ENCODE peak calls at places on chromosomes 6 and 20, in four cellular contexts. One of them, this sample, is unnamed.

GRCh38 chr20:46357030-46357514 is 48.8 kb upstream of the CDH22 start:
- DNase-seq in fibroblast of mammary gland: no peak
- DNase-seq in tibial nerve: no peak
- DNase-seq in brain microvascular endothelial cell: no peak
- DNase-seq in this sample: no peak

GRCh38 chr6:64696053-64696452 is 1011.0 kb downstream of the EYS start:
- DNase-seq in fibroblast of mammary gland: no peak
- DNase-seq in tibial nerve: no peak
- DNase-seq in brain microvascular endothelial cell: no peak
- DNase-seq in this sample: no peak

GRCh38 chr6:134060491-134061106 is 8.2 kb upstream of the SLC2A12 start:
- DNase-seq in fibroblast of mammary gland: peak; percentile 47
- DNase-seq in tibial nerve: no peak
- DNase-seq in brain microvascular endothelial cell: peak; percentile 66
- DNase-seq in this sample: peak; percentile 54

GRCh38 chr6:150043096-150043495 is 17.8 kb upstream of the RAET1L start:
- DNase-seq in fibroblast of mammary gland: no peak
- DNase-seq in tibial nerve: no peak
- DNase-seq in brain microvascular endothelial cell: no peak
- DNase-seq in this sample: no peak

GRCh38 chr6:104630955-104631354 is 228.8 kb downstream of the HACE1 start:
- DNase-seq in fibroblast of mammary gland: no peak
- DNase-seq in tibial nerve: no peak
- DNase-seq in brain microvascular endothelial cell: no peak
- DNase-seq in this sample: no peak

GRCh38 chr20:6164421-6165341 is 41.9 kb upstream of the FERMT1 start:
- DNase-seq in fibroblast of mammary gland: peak; percentile 25
- DNase-seq in tibial nerve: no peak
- DNase-seq in brain microvascular endothelial cell: no peak
- DNase-seq in this sample: peak; percentile 33

GRCh38 chr20:4957939-4958362 is 43.4 kb downstream of the SLC23A2 start:
- DNase-seq in fibroblast of mammary gland: peak; percentile 31
- DNase-seq in tibial nerve: no peak
- DNase-seq in brain microvascular endothelial cell: peak; percentile 36
- DNase-seq in this sample: peak; percentile 54

GRCh38 chr6:36917541-36918193 is 31.9 kb downstream of the C6orf89 start:
- DNase-seq in fibroblast of mammary gland: peak; percentile 24
- DNase-seq in tibial nerve: no peak
- DNase-seq in brain microvascular endothelial cell: no peak
- DNase-seq in this sample: peak; percentile 48

GRCh38 chr6:46935687-46936086 is 13.9 kb upstream of the ADGRF5 start:
- DNase-seq in fibroblast of mammary gland: no peak
- DNase-seq in tibial nerve: no peak
- DNase-seq in brain microvascular endothelial cell: no peak
- DNase-seq in this sample: peak; percentile 36

GRCh38 chr6:112780498-112781096 is 433.5 kb downstream of the RFPL4B start:
- DNase-seq in fibroblast of mammary gland: peak; percentile 85
- DNase-seq in tibial nerve: peak; percentile 49
- DNase-seq in brain microvascular endothelial cell: peak; percentile 83
- DNase-seq in this sample: peak; percentile 95

GRCh38 chr20:59845472-59845871 is 88.0 kb downstream of the SYCP2 start:
- DNase-seq in fibroblast of mammary gland: no peak
- DNase-seq in tibial nerve: no peak
- DNase-seq in brain microvascular endothelial cell: no peak
- DNase-seq in this sample: no peak

GRCh38 chr20:54103067-54103761 is 32.8 kb upstream of the BCAS1 start:
- DNase-seq in fibroblast of mammary gland: peak; percentile 66
- DNase-seq in tibial nerve: peak; percentile 45
- DNase-seq in brain microvascular endothelial cell: peak; percentile 78
- DNase-seq in this sample: peak; percentile 82

GRCh38 chr6:9520417-9521151 is 894.3 kb downstream of the TFAP2A start:
- DNase-seq in fibroblast of mammary gland: peak; percentile 79
- DNase-seq in tibial nerve: no peak
- DNase-seq in brain microvascular endothelial cell: peak; percentile 84
- DNase-seq in this sample: peak; percentile 88

GRCh38 chr6:124879992-124880355 is 82.3 kb upstream of the RNF217 start:
- DNase-seq in fibroblast of mammary gland: no peak
- DNase-seq in tibial nerve: no peak
- DNase-seq in brain microvascular endothelial cell: no peak
- DNase-seq in this sample: no peak

GRCh38 chr20:18276821-18277220 is 11.5 kb upstream of the ZNF133 start:
- DNase-seq in fibroblast of mammary gland: peak; percentile 71
- DNase-seq in tibial nerve: peak; percentile 48
- DNase-seq in brain microvascular endothelial cell: peak; percentile 77
- DNase-seq in this sample: peak; percentile 88

GRCh38 chr6:149026530-149026942 is 279.7 kb downstream of the UST start:
- DNase-seq in fibroblast of mammary gland: peak; percentile 97
- DNase-seq in tibial nerve: no peak
- DNase-seq in brain microvascular endothelial cell: peak; percentile 86
- DNase-seq in this sample: peak; percentile 98

GRCh38 chr6:27295301-27296079 is 16.6 kb downstream of the POM121L2 start:
- DNase-seq in fibroblast of mammary gland: peak; percentile 88
- DNase-seq in tibial nerve: no peak
- DNase-seq in brain microvascular endothelial cell: peak; percentile 91
- DNase-seq in this sample: peak; percentile 83
- TF ChIP-seq CTCF in fibroblast of mammary gland: no peak
- TF ChIP-seq CTCF in tibial nerve: no peak
- TF ChIP-seq CTCF in brain microvascular endothelial cell: no peak
- TF ChIP-seq CTCF in this sample: no peak

DNA sequence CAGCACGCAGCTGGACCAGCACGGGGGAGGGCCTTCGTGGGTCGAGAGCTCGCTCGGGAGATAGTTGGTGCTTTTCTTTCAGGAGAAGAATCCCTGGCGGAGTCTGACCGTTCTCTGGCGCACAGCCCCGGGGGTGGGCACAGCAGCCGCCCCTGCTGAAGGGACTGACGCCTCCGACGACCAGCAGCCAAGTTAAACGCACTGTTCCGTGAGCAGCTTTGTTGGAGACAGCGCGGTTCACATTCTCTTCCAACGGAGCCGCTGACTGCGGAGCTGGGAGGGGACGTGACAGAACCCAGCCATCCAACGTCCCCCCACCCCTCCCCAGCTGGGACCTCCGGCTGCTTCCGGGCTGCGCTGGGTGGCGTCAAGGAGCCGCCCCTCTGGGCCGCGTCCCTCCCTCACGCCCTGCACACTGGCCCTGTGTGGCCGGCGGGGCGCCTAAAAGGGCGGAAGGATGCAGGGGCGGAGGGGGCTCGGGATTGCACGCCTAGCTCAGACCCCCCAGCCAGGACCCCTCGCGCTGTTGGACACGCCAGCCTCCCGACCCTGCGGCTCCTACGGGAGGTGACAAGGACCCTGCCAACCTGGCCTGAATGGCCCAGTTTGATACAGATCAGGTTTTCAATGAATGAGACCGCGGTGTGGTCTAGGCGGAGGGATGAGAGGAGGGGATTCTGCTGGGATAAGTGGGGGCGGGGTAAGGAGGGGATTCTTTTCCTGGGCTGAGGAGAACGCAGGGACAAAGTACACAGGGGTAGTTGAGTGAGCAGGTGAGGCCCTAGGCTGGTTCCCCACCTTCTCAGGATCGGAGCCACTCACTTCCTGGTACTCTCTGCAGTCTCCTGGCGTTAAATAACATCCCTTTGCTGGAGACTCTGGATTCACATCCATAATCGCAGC is 36.4 kb upstream of the KHDC1 start:
- DNase-seq in fibroblast of mammary gland: no peak
- DNase-seq in tibial nerve: no peak
- DNase-seq in brain microvascular endothelial cell: no peak
- DNase-seq in this sample: peak; percentile 13
- H3K4me3 ChIP-seq in fibroblast of mammary gland: peak overlapping the region; percentile 37
- H3K4me3 ChIP-seq in tibial nerve: no peak overlapping the region
- H3K4me3 ChIP-seq in brain microvascular endothelial cell: peak overlapping the region; percentile 58
- H3K4me3 ChIP-seq in this sample: peak overlapping the region; percentile 62

DNA sequence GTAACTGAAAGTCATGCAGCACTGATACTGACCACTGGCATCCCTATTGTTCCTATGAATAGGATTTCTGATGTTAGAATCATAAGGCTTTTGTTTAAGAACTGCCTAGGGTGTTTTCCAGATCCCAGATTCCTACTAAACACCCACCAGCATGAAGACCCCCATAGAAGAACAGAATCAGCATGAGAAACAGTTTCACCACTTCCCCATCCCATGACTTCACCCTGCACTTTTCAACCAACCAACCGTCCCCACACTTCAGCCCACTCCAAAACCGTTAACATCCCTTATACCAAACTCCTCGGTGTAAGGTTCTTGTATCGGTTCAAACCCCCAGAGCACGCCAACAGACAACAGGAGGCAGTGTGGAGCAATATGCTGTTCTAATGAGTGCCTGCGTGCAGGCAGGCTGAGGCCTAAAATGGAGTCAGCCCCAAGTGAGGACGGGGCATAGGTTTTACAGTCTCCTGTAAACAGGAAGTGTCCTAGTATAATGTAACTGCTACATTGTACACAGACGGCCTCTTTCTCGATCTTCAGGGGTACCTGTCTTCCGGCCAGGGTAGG is 11.4 kb upstream of the SSTR4 start:
- DNase-seq in fibroblast of mammary gland: no peak
- DNase-seq in tibial nerve: no peak
- DNase-seq in brain microvascular endothelial cell: no peak
- DNase-seq in this sample: no peak
- TF ChIP-seq CTCF in fibroblast of mammary gland: no peak
- TF ChIP-seq CTCF in tibial nerve: no peak
- TF ChIP-seq CTCF in brain microvascular endothelial cell: peak; percentile 2
- TF ChIP-seq CTCF in this sample: no peak

DNA sequence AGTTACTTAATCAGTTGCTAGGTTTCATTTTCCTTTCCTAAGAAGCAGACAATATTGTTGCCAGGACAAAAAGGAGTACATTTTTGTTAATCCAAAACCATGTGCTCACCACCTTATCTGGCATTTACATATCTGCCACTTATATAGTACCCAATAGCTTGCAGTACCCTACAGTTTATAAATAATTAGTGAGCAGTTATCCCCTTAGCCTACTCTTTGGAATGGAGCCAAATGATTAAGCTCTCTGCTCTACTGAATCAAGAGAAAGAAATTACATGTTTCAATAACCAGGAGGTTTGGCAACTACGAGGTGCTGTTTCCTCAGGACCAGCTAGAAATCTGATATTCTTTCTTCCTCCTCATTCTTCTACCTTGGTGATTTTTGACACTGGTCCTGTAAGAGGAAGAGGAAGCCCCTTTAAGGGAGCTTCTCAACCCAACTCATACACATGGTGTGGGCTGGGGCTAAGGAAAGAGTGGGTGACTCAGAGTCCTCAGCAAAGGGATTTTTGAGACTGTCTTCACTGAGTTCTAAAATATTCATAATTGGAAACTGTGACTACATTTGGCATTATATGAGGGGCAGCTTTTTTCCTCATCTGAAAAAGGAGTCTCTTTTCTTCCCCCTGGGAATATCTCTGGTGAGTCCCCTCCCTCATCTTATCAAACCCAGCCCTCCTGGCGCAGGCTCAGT is 1.5 kb downstream of the ZNFX1 start:
- DNase-seq in fibroblast of mammary gland: peak; percentile 76
- DNase-seq in tibial nerve: no peak
- DNase-seq in brain microvascular endothelial cell: peak; percentile 36
- DNase-seq in this sample: peak; percentile 64
- H3K4me3 ChIP-seq in fibroblast of mammary gland: peak overlapping the region; percentile 92
- H3K4me3 ChIP-seq in tibial nerve: peak overlapping the region; percentile 76
- H3K4me3 ChIP-seq in brain microvascular endothelial cell: peak overlapping the region; percentile 99
- H3K4me3 ChIP-seq in this sample: peak overlapping the region; percentile 64

DNA sequence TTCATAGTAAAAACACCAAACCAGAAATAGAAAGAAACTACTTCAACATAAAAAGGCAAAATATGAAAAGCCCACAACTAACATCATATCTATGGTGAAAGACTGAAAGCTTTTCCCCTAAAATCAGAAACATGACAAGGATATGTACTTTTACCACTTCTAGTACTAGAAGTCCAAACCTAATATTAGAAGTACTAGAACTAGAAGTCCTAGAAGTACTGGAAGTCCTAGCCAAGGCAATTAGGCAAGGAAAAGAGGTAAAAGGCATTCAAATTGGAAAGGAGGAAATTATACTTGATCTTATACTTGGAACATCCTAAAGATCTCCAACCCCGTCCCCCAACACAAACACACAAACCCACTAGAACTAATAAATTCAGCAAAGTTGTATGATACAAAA is 74.9 kb downstream of the TASP1 start:
- DNase-seq in fibroblast of mammary gland: no peak
- DNase-seq in tibial nerve: no peak
- DNase-seq in brain microvascular endothelial cell: no peak
- DNase-seq in this sample: no peak
- TF ChIP-seq CTCF in fibroblast of mammary gland: no peak
- TF ChIP-seq CTCF in tibial nerve: no peak
- TF ChIP-seq CTCF in brain microvascular endothelial cell: no peak
- TF ChIP-seq CTCF in this sample: no peak

GRCh38 chr6:157841211-157841840 is 18.3 kb downstream of the SNX9 start:
- DNase-seq in fibroblast of mammary gland: no peak
- DNase-seq in tibial nerve: no peak
- DNase-seq in brain microvascular endothelial cell: no peak
- DNase-seq in this sample: no peak
- H3K4me3 ChIP-seq in fibroblast of mammary gland: no peak overlapping the region
- H3K4me3 ChIP-seq in tibial nerve: no peak overlapping the region
- H3K4me3 ChIP-seq in brain microvascular endothelial cell: no peak overlapping the region
- H3K4me3 ChIP-seq in this sample: no peak overlapping the region

GRCh38 chr6:57190140-57190539 is 18.0 kb downstream of the BAG2 start:
- DNase-seq in fibroblast of mammary gland: peak; percentile 66
- DNase-seq in tibial nerve: no peak
- DNase-seq in brain microvascular endothelial cell: no peak
- DNase-seq in this sample: peak; percentile 75
- TF ChIP-seq CTCF in fibroblast of mammary gland: peak; percentile 50
- TF ChIP-seq CTCF in tibial nerve: peak; percentile 30
- TF ChIP-seq CTCF in brain microvascular endothelial cell: peak; percentile 48
- TF ChIP-seq CTCF in this sample: peak; percentile 59